ENCODE peak calls at places on chromosome 10, in six cellular contexts. Q is DMS53, D is T-helper 1 cell, J is OCI-LY7, E is fibroblast of gingiva, W is kidney epithelial cell. V is an unnamed sample.

GRCh38 chr10:15504101-15504840 is 133.2 kb upstream of the FAM171A1 start:
- DNase-seq in Q (no peak), D (no peak), J (no peak), E (peak), W (peak), V (no peak)

GRCh38 chr10:72080042-72081035 is 8.0 kb downstream of the SPOCK2 start:
- DNase-seq in Q (no peak), D (no peak), J (no peak), E (no peak), W (no peak), V (no peak)

GRCh38 chr10:58734116-58734515 is 221.4 kb downstream of the BICC1 start:
- DNase-seq in Q (no peak), D (no peak), J (no peak), E (peak), W (no peak), V (no peak)

GRCh38 chr10:118499186-118499585 is 96.3 kb downstream of the PRLHR start:
- DNase-seq in Q (no peak), D (no peak), J (no peak), E (no peak), W (no peak), V (no peak)

GRCh38 chr10:15043674-15044073 is at the start of gene OLAH:
- DNase-seq in Q (peak), D (peak), J (no peak), E (peak), W (no peak), V (no peak)

GRCh38 chr10:14010083-14010551 is 320.6 kb downstream of the FRMD4A start:
- DNase-seq in Q (peak), D (peak), J (no peak), E (peak), W (no peak), V (peak)

GRCh38 chr10:24360286-24361127 is 151.6 kb downstream of the KIAA1217 start:
- DNase-seq in Q (peak), D (peak), J (peak), E (peak), W (no peak), V (peak)

GRCh38 chr10:15857001-15857608 is 3.2 kb downstream of the MINDY3 start:
- DNase-seq in Q (no peak), D (no peak), J (no peak), E (no peak), W (no peak), V (no peak)

GRCh38 chr10:5970527-5970926 is 6.8 kb downstream of the IL15RA start:
- DNase-seq in Q (no peak), D (no peak), J (no peak), E (no peak), W (no peak), V (no peak)

GRCh38 chr10:60235001-60235400 is 154.7 kb downstream of the ANK3 start:
- DNase-seq in Q (peak), D (no peak), J (no peak), E (peak), W (peak), V (no peak)

GRCh38 chr10:87861566-87861952 is 1.8 kb downstream of the KLLN start:
- DNase-seq in Q (no peak), D (no peak), J (peak), E (peak), W (no peak), V (peak)

GRCh38 chr10:76882245-76882644 is 755.4 kb downstream of the KCNMA1 start:
- DNase-seq in Q (no peak), D (no peak), J (no peak), E (no peak), W (no peak), V (no peak)

GRCh38 chr10:31121797-31122586 is 90.3 kb upstream of the ZNF438 start:
- DNase-seq in Q (peak), D (no peak), J (no peak), E (peak), W (no peak), V (no peak)

GRCh38 chr10:24721254-24722106 is 2.2 kb downstream of the ARHGAP21 start:
- DNase-seq in Q (no peak), D (no peak), J (no peak), E (peak), W (no peak), V (no peak)

GRCh38 chr10:12847361-12847975 is 154.0 kb downstream of the CCDC3 start:
- DNase-seq in Q (peak), D (peak), J (peak), E (no peak), W (no peak), V (no peak)

GRCh38 chr10:132836248-132836831 is 50.4 kb upstream of the NKX6-2 start:
- DNase-seq in Q (no peak), D (no peak), J (no peak), E (no peak), W (no peak), V (no peak)

GRCh38 chr10:85446852-85447251 is 919.7 kb downstream of the GRID1 start:
- DNase-seq in Q (no peak), D (no peak), J (no peak), E (no peak), W (no peak), V (no peak)